ENCODE peak calls at places on chromosomes 7 and 10, in nine cellular contexts. H is GM12891, A is HCT116, D is H1, R is GM12892, Z is Panc1, M is prostate gland, Y is sigmoid colon, X is suprapubic skin. W is an unnamed sample.

GRCh38 chr7:33750177-33750576 is 155.2 kb upstream of the BMPER start:
- DNase-seq in Z (no peak), X (no peak), R (no peak), M (no peak), D (no peak), Y (no peak), A (no peak), H (no peak), W (no peak)

GRCh38 chr10:14588084-14588937 is 186.4 kb downstream of the FAM107B start:
- DNase-seq in R (no peak), H (no peak), D (no peak), M (no peak), Z (no peak), X (no peak), A (no peak), Y (no peak), W (no peak)

GRCh38 chr7:114857605-114858004 is 64.3 kb upstream of the MDFIC start:
- DNase-seq in H (no peak), M (no peak), X (no peak), A (no peak), D (no peak), Y (no peak), R (no peak), Z (no peak), W (no peak)

GRCh38 chr10:97422921-97423420 is 3.0 kb upstream of the PGAM1 start:
- DNase-seq in H (no peak), M (no peak), X (no peak), Z (no peak), R (no peak), Y (no peak), A (no peak), D (no peak), W (no peak)

GRCh38 chr10:93754761-93755160 is 3.0 kb upstream of the LGI1 start:
- DNase-seq in D (no peak), Y (no peak), M (no peak), A (no peak), X (no peak), R (no peak), Z (no peak), H (no peak), W (no peak)

GRCh38 chr10:103802637-103803353 is 52.6 kb downstream of the SH3PXD2A start:
- DNase-seq in X (no peak), Y (no peak), D (no peak), M (no peak), H (no peak), Z (no peak), R (no peak), A (no peak), W (no peak)

GRCh38 chr10:29757551-29758297 is 123.0 kb upstream of the SVIL start:
- DNase-seq in H (no peak), Z (no peak), R (no peak), A (peak; percentile 85), D (no peak), M (no peak), X (peak; percentile 44), Y (no peak), W (no peak)

GRCh38 chr7:125218076-125218475 is 288.5 kb upstream of the POT1 start:
- DNase-seq in D (no peak), Z (no peak), Y (no peak), M (no peak), H (no peak), A (no peak), X (no peak), R (no peak), W (no peak)

GRCh38 chr7:54299426-54299825 is 242.7 kb upstream of the VSTM2A start:
- DNase-seq in A (no peak), R (no peak), H (no peak), Z (no peak), Y (no peak), D (no peak), M (no peak), X (no peak), W (no peak)

GRCh38 chr7:74217455-74218342 is 7.9 kb downstream of the LAT2 start:
- DNase-seq in H (no peak), M (no peak), R (no peak), Y (no peak), Z (no peak), A (no peak), D (no peak), X (no peak), W (no peak)

GRCh38 chr10:34814228-34815173 is 595 bp downstream of the PARD3 start:
- DNase-seq in R (peak; percentile 28), H (peak; percentile 53), Y (peak; percentile 77), Z (no peak), X (peak; percentile 81), D (no peak), A (no peak), M (peak; percentile 40), W (no peak)
- TF ChIP-seq POLR2AphosphoS5 in R (no peak), H (no peak), Y (no peak), Z (no peak), X (no peak), D (no peak), A (no peak), M (no peak), W (no peak)

GRCh38 chr10:125742465-125742864 is 23.0 kb downstream of the EDRF1 start:
- DNase-seq in M (no peak), D (no peak), Y (no peak), Z (no peak), H (no peak), X (no peak), A (no peak), R (no peak), W (no peak)

GRCh38 chr10:125734823-125735222 is 15.3 kb downstream of the EDRF1 start:
- DNase-seq in X (no peak), H (no peak), D (no peak), M (no peak), A (no peak), Y (no peak), Z (no peak), R (no peak), W (no peak)

GRCh38 chr10:125734148-125734547 is 14.6 kb downstream of the EDRF1 start:
- DNase-seq in R (no peak), A (no peak), Y (no peak), Z (no peak), M (no peak), X (no peak), H (no peak), D (no peak), W (no peak)

DNA sequence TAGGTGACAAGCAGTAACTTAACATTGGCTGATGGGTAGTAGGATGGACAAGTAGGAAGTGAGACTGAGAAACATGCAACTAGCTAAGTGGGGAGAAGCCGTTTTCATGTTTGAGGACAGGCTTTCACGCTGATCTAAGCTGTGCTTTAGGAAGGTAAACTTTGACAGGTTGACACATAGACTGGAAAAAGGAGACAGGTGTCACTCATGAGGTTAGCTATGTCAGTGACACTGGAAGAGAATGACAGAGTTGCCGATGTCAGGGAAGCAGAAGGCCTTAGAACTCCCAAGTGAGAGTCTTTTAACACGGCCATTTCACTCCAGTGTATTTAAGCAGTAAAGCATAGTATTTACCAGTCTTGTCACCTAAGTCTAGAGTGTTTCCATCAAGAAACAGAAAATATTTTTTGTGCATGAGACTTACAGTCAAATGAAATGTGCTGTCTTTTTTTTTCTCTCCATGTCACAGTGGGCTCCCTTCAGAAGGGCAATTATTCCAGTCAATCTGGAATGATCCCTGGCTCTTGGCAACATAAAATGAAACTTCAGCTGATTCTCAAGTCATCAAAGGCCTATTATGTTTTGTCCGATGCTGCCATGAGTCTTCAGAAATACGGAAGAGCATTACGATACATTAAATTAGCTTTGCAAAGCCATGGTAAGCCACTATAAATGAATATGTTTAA is 20.6 kb downstream of the EDRF1 start:
- DNase-seq in M (no peak), H (no peak), R (no peak), D (no peak), Y (no peak), Z (no peak), X (no peak), A (no peak), W (no peak)
- TF ChIP-seq POLR2AphosphoS5 in M (no peak), H (no peak), R (no peak), D (no peak), Y (no peak), Z (no peak), X (no peak), A (no peak), W (no peak)

GRCh38 chr7:140201393-140201792 is 24.6 kb upstream of the KDM7A start:
- DNase-seq in Y (no peak), R (no peak), Z (no peak), A (no peak), D (no peak), H (no peak), X (no peak), M (no peak), W (no peak)

GRCh38 chr7:140197938-140198337 is 21.2 kb upstream of the KDM7A start:
- DNase-seq in R (no peak), H (no peak), X (no peak), M (no peak), Z (no peak), D (no peak), A (no peak), Y (no peak), W (no peak)

GRCh38 chr7:140203556-140203955 is 26.8 kb upstream of the KDM7A start:
- DNase-seq in M (no peak), X (no peak), D (no peak), H (no peak), Y (no peak), Z (no peak), A (no peak), R (no peak), W (no peak)

GRCh38 chr7:140197218-140197890 is 20.6 kb upstream of the KDM7A start:
- DNase-seq in H (no peak), M (no peak), X (no peak), Y (no peak), R (no peak), A (no peak), Z (no peak), D (no peak), W (no peak)

DNA sequence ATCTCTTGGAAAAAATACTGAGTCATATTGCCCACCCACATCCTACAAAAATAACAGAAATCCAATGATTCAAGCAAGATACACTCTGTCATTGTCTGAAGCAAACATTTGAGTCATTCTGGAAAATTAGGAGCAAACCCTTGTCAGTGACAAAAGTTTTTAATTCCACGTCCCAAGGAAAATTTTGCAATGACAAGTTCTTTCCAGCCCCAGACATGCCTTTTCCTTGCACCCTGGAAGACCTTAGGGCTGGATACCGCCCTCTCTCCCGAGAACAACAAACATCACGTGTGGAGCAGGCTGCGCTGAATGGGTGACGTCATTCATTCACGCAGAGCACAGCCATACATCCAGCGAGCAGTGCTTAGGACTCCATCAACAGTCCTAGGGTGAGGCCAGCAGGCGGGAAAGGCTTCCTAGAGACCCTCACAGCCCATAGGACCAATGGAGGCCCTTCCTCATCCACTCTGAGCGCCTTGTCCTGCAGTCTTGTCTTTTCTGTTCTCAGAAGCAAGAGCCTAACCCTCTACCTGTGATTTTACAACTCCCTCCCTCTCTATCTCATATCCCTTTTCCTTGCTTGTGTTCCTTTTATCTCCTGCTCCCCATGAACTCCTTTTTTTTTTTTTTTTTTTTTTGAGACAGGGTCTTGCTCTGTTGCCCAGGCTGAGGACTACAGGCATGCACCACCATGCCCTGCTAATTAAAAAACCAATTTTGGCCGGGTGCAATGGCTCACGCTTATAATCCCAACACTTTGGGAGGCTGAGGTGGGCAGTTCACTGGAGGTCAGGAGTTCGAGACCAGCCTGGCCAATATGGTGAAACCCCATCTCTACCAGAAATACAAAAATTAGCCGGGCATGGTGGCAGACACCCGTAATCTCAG is 23.6 kb upstream of the KDM7A start:
- DNase-seq in A (no peak), X (peak; percentile 83), D (no peak), R (no peak), H (no peak), M (peak; percentile 53), Y (peak; percentile 83), Z (peak; percentile 69), W (no peak)
- TF ChIP-seq POLR2AphosphoS5 in A (no peak), X (peak; percentile 92), D (no peak), R (no peak), H (no peak), M (peak; percentile 68), Y (no peak), Z (no peak), W (no peak)

GRCh38 chr10:92342801-92343200 is 51.8 kb downstream of the MARCHF5 start:
- DNase-seq in Y (no peak), H (no peak), Z (no peak), M (no peak), X (no peak), R (no peak), D (no peak), A (no peak), W (no peak)
- TF ChIP-seq POLR2AphosphoS5 in Y (no peak), H (no peak), Z (no peak), M (no peak), X (no peak), R (no peak), D (no peak), A (no peak), W (no peak)